ENCODE peak calls at places on chromosomes 11 and 22, in five cellular contexts. H is SK-N-SH, Z is cardiac muscle cell, I is mammary epithelial cell, L is body of pancreas. F is an unnamed sample.

GRCh38 chr11:131668867-131669780 is 298.7 kb downstream of the NTM start:
- DNase-seq in H (peak; percentile 60), Z (peak; percentile 67), I (peak; percentile 20), L (peak; percentile 56), F (peak; percentile 71)

GRCh38 chr22:31935961-31936635 is 8.2 kb upstream of the YWHAH start:
- DNase-seq in H (no peak), Z (no peak), I (no peak), L (no peak), F (no peak)

GRCh38 chr11:7573558-7574296 is 59.9 kb downstream of the PPFIBP2 start:
- DNase-seq in H (no peak), Z (no peak), I (no peak), L (peak; percentile 9), F (no peak)

GRCh38 chr11:78228467-78228866 is 39.7 kb downstream of the USP35 start:
- DNase-seq in H (peak; percentile 72), Z (peak; percentile 66), I (peak; percentile 39), L (peak; percentile 45), F (peak; percentile 74)

GRCh38 chr11:75432911-75433321 is at the start of gene KLHL35:
- DNase-seq in H (no peak), Z (no peak), I (no peak), L (no peak), F (no peak)

GRCh38 chr22:38696606-38697005 is 4.1 kb downstream of the JOSD1 start:
- DNase-seq in H (no peak), Z (no peak), I (peak; percentile 88), L (no peak), F (no peak)

GRCh38 chr22:46287873-46288751 is 8.6 kb upstream of the GTSE1 start:
- DNase-seq in H (no peak), Z (no peak), I (no peak), L (peak; percentile 28), F (no peak)

GRCh38 chr11:17560281-17561110 is 13.4 kb downstream of the OTOG start:
- DNase-seq in H (no peak), Z (peak; percentile 79), I (no peak), L (no peak), F (no peak)

GRCh38 chr22:49657275-49657973 is 170.2 kb downstream of the BRD1 start:
- DNase-seq in H (no peak), Z (no peak), I (no peak), L (peak; percentile 39), F (no peak)

GRCh38 chr11:101428918-101429317 is 154.9 kb downstream of the TRPC6 start:
- DNase-seq in H (no peak), Z (peak; percentile 24), I (peak; percentile 30), L (no peak), F (peak; percentile 59)

GRCh38 chr11:122340607-122341006 is 224.6 kb upstream of the BLID start:
- DNase-seq in H (no peak), Z (no peak), I (no peak), L (no peak), F (no peak)

GRCh38 chr11:330694-331314 is 10.1 kb upstream of the IFITM3 start:
- DNase-seq in H (no peak), Z (no peak), I (no peak), L (no peak), F (no peak)

GRCh38 chr22:17471901-17472566 is 91.3 kb upstream of the SLC25A18 start:
- DNase-seq in H (no peak), Z (peak; percentile 13), I (no peak), L (no peak), F (no peak)

GRCh38 chr11:120883404-120884135 is 140.3 kb upstream of the TBCEL start:
- DNase-seq in H (peak; percentile 53), Z (peak; percentile 54), I (peak; percentile 5), L (peak; percentile 8), F (no peak)

GRCh38 chr11:120564573-120565301 is 53.2 kb downstream of the GRIK4 start:
- DNase-seq in H (peak; percentile 68), Z (peak; percentile 57), I (no peak), L (peak; percentile 37), F (peak; percentile 26)

GRCh38 chr22:46824348-46824909 is 62.0 kb downstream of the TBC1D22A start:
- DNase-seq in H (peak; percentile 8), Z (no peak), I (no peak), L (no peak), F (no peak)

GRCh38 chr11:3796796-3797328 is 492 bp downstream of the NUP98 start:
- DNase-seq in H (no peak), Z (peak; percentile 83), I (no peak), L (no peak), F (no peak)

GRCh38 chr11:15710593-15711260 is 596.0 kb downstream of the INSC start:
- DNase-seq in H (no peak), Z (no peak), I (no peak), L (no peak), F (no peak)

GRCh38 chr11:113446112-113446511 is 29.1 kb downstream of the DRD2 start:
- DNase-seq in H (no peak), Z (no peak), I (peak; percentile 88), L (no peak), F (no peak)

GRCh38 chr11:77401486-77402217 is 72.2 kb downstream of the PAK1 start:
- DNase-seq in H (no peak), Z (no peak), I (peak; percentile 73), L (no peak), F (no peak)

GRCh38 chr11:17798716-17799115 is 64.1 kb downstream of the KCNC1 start:
- DNase-seq in H (no peak), Z (no peak), I (no peak), L (no peak), F (no peak)

GRCh38 chr22:38271927-38272372 is 860 bp downstream of the TMEM184B start:
- DNase-seq in H (no peak), Z (no peak), I (peak; percentile 60), L (peak; percentile 81), F (no peak)

GRCh38 chr11:24635588-24636290 is 138.9 kb downstream of the LUZP2 start:
- DNase-seq in H (no peak), Z (peak; percentile 26), I (peak; percentile 61), L (no peak), F (no peak)

GRCh38 chr11:18594999-18595749 is 4.4 kb upstream of the MISFA start:
- DNase-seq in H (peak; percentile 23), Z (no peak), I (peak; percentile 89), L (no peak), F (no peak)

GRCh38 chr11:96306600-96306932 is 36.4 kb downstream of the MAML2 start:
- DNase-seq in H (no peak), Z (peak; percentile 20), I (no peak), L (no peak), F (no peak)

GRCh38 chr22:46883547-46883946 is 121.1 kb downstream of the TBC1D22A start:
- DNase-seq in H (no peak), Z (no peak), I (no peak), L (no peak), F (no peak)

GRCh38 chr11:105696000-105696399 is 86.1 kb downstream of the GRIA4 start:
- DNase-seq in H (no peak), Z (no peak), I (no peak), L (no peak), F (no peak)

GRCh38 chr11:93587858-93588581 is 44.8 kb upstream of the SMCO4 start:
- DNase-seq in H (no peak), Z (no peak), I (no peak), L (no peak), F (no peak)

GRCh38 chr11:61828629-61829407 is 718 bp downstream of the FADS2 start:
- DNase-seq in H (peak; percentile 82), Z (peak; percentile 68), I (peak; percentile 7), L (peak; percentile 31), F (peak; percentile 72)

GRCh38 chr22:21624120-21624879 is 5.5 kb downstream of the YDJC start:
- DNase-seq in H (peak; percentile 57), Z (peak; percentile 37), I (peak; percentile 9), L (peak; percentile 29), F (peak; percentile 62)

GRCh38 chr11:30775123-30775522 is 189.0 kb upstream of the MPPED2 start:
- DNase-seq in H (no peak), Z (peak; percentile 24), I (no peak), L (no peak), F (peak; percentile 73)
- TF ChIP-seq CTCF in H (no peak), Z (no peak), I (no peak), L (no peak), F (peak; percentile 56)

DNA sequence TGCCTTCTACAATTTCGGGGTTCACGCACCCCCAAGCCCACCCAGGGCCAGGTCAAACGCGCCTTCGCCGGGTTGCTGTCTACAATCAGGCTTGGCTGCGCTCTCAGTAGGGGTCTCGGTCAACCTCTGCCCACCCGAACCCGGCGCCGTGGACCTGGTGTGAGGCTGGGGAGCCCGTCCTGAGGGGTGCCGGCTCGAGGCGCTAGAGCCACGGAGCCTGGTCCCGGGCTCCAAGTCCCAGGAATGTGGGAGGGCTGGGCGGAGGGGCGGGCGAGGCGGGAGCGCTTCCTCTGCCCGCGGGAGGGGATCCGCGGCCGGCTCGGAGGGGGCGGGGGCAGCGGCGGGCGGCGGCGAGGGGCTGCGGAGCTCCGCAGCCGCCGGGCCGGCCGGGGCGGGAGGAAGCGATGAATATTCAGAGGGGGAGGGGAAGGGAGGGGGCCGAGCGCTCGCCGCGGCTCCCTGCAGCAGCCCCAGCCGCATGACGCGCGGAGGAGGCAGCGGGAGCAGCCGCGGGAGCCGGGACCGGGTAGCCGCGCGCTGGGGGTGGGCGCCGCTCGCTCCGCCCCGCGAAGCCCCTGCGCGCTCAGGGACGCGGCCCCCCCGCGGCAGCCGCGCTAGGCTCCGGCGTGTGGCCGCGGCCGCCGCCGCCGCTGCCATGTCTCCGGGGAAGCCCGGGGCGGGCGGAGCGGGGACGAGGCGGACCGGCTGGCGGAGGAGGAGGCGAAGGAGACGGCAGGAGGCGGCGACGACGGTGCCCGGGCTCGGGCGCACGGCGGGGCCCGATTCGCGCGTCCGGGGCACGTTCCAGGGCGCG is at the start of gene PTPRJ:
- DNase-seq in H (peak; percentile 90), Z (peak; percentile 88), I (peak; percentile 31), L (peak; percentile 75), F (peak; percentile 81)
- H3K4me3 ChIP-seq in H (peak within 1 kb of the TSS; percentile 70), Z (peak within 1 kb of the TSS; percentile 96), I (peak within 1 kb of the TSS; percentile 51), L (peak within 1 kb of the TSS; percentile 82), F (peak within 1 kb of the TSS; percentile 71)

GRCh38 chr11:111541209-111542061 is 915 bp downstream of the LAYN start:
- DNase-seq in H (peak; percentile 59), Z (peak; percentile 36), I (peak; percentile 48), L (peak; percentile 34), F (peak; percentile 44)
- TF ChIP-seq CTCF in H (no peak), Z (no peak), I (no peak), L (no peak), F (no peak)

DNA sequence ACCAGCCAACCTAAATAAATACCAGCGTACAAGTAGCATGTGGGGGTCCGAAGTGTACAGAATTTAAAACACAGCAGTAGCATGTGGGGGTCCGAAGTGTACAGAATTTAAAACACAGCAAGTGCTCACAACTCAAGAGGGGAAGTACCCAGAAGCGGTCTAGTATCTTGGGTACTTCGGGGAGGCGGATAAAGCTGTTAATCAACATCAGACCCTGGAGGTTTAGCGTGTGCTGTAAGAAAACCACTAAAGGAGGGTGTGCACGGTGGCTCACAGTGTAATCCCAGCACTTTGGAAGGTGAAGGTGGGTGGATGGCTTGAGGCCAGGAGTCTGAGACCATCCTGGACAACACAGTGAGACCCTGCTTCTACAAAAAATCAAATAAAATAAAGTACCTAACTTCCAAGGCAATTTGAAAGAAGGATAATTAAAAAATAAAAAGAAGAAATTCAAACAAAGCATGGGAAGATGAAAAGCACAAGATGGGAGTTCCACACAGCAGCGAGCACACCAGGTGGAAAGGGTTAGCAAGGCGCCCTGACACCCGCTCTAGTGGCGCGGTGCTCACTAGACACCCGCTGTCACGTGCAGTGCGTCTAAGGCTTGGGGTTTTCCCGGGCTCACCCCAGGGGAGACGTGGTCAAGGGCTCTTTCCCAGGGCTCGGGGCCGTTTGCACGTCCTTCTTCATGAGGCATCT is 35.0 kb upstream of the MOB2 start:
- DNase-seq in H (no peak), Z (no peak), I (no peak), L (no peak), F (no peak)
- H3K4me3 ChIP-seq in H (no peak overlapping the region), Z (no peak overlapping the region), I (no peak overlapping the region), L (no peak overlapping the region), F (no peak overlapping the region)

F was measured in A673.